ENCODE peak calls at places on chromosomes 2 and 18, in four cellular contexts. L is cardiac fibroblast, I is left cardiac atrium, F is GM20000. Z is an unnamed sample.

GRCh38 chr18:55579888-55580287 is 8.1 kb downstream of the TCF4 start:
- DNase-seq in L (no peak), I (no peak), F (no peak), Z (no peak)

GRCh38 chr2:54556659-54557121 is 100.6 kb downstream of the SPTBN1 start:
- DNase-seq in L (peak), I (no peak), F (no peak), Z (peak)

GRCh38 chr18:73087291-73087977 is 219.6 kb upstream of the NETO1 start:
- DNase-seq in L (no peak), I (no peak), F (no peak), Z (no peak)

GRCh38 chr2:165795011-165795410 is 964 bp upstream of the GALNT3 start:
- DNase-seq in L (peak), I (no peak), F (peak), Z (no peak)

GRCh38 chr2:158269143-158269542 is 167.5 kb downstream of the UPP2 start:
- DNase-seq in L (no peak), I (no peak), F (no peak), Z (no peak)

GRCh38 chr18:6943143-6943542 is 174.5 kb downstream of the LAMA1 start:
- DNase-seq in L (no peak), I (no peak), F (no peak), Z (no peak)

GRCh38 chr2:218221015-218221414 is 4.0 kb downstream of the ARPC2 start:
- DNase-seq in L (no peak), I (no peak), F (no peak), Z (no peak)

GRCh38 chr2:238345286-238345968 is 25.1 kb downstream of the TRAF3IP1 start:
- DNase-seq in L (no peak), I (no peak), F (no peak), Z (no peak)

GRCh38 chr2:150045601-150046000 is 441.9 kb downstream of the RND3 start:
- DNase-seq in L (no peak), I (no peak), F (no peak), Z (no peak)

GRCh38 chr2:10193276-10193675 is 70.7 kb downstream of the RRM2 start:
- DNase-seq in L (no peak), I (no peak), F (no peak), Z (no peak)

GRCh38 chr2:26189751-26190150 is 16.9 kb downstream of the GAREM2 start:
- DNase-seq in L (no peak), I (no peak), F (no peak), Z (no peak)

GRCh38 chr2:100554788-100555407 is 7.9 kb upstream of the PDCL3 start:
- DNase-seq in L (no peak), I (no peak), F (no peak), Z (no peak)

GRCh38 chr2:175111200-175111657 is 56.8 kb downstream of the ATF2 start:
- DNase-seq in L (peak), I (no peak), F (peak), Z (peak)

Z was measured in fibroblast of mammary gland.